ENCODE peak calls at places on chromosomes 5 and 9, in eight cellular contexts. T, B, V, R, Q, I, M and H are unnamed samples.

GRCh38 chr5:42461033-42461432 is 37.8 kb downstream of the GHR start:
- DNase-seq in M (no peak), B (no peak), V (no peak), R (no peak), Q (no peak), I (no peak), T (no peak), H (no peak)

GRCh38 chr9:93318441-93318840 is 133.0 kb upstream of the FAM120A start:
- DNase-seq in R (no peak), I (no peak), B (no peak), T (no peak), M (no peak), Q (no peak), V (no peak), H (no peak)

GRCh38 chr9:115379719-115380118 is 261.8 kb upstream of the TNC start:
- DNase-seq in R (no peak), I (no peak), B (no peak), V (no peak), M (no peak), Q (no peak), T (no peak), H (no peak)

GRCh38 chr5:145587308-145588071 is 247.7 kb downstream of the PRELID2 start:
- DNase-seq in V (no peak), B (no peak), Q (no peak), M (no peak), R (no peak), T (no peak), I (peak), H (no peak)

GRCh38 chr9:99192786-99193465 is 28.8 kb downstream of the ALG2 start:
- DNase-seq in M (no peak), I (no peak), V (no peak), R (no peak), T (no peak), B (no peak), Q (no peak), H (no peak)

GRCh38 chr5:4639959-4640358 is 500.2 kb upstream of the ADAMTS16 start:
- DNase-seq in R (no peak), V (no peak), M (no peak), I (no peak), Q (no peak), T (peak), B (no peak), H (no peak)

GRCh38 chr9:21746550-21746949 is 55.9 kb upstream of the MTAP start:
- DNase-seq in Q (no peak), R (no peak), I (no peak), M (no peak), T (no peak), V (no peak), B (no peak), H (no peak)

GRCh38 chr5:75460947-75461346 is 50.5 kb downstream of the CERT1 start:
- DNase-seq in R (no peak), V (peak), Q (no peak), I (no peak), T (no peak), M (no peak), B (no peak), H (no peak)

GRCh38 chr5:171454549-171454948 is 35.1 kb downstream of the FGF18 start:
- DNase-seq in T (no peak), M (no peak), Q (no peak), R (no peak), I (no peak), B (no peak), V (no peak), H (no peak)

GRCh38 chr5:161544350-161544765 is 2.2 kb downstream of the GABRB2 start:
- DNase-seq in T (peak), M (peak), R (no peak), Q (no peak), B (peak), V (peak), I (peak), H (no peak)

GRCh38 chr5:125634242-125634835 is 788.9 kb upstream of the GRAMD2B start:
- DNase-seq in I (no peak), R (no peak), T (peak), Q (no peak), V (no peak), B (no peak), M (no peak), H (no peak)

GRCh38 chr9:76302543-76302942 is 91.7 kb downstream of the RFK start:
- DNase-seq in I (no peak), R (no peak), T (no peak), Q (no peak), M (no peak), B (no peak), V (no peak), H (no peak)

GRCh38 chr5:41109186-41109585 is 38.0 kb upstream of the MROH2B start:
- DNase-seq in T (no peak), V (no peak), M (no peak), R (no peak), B (no peak), I (no peak), Q (no peak), H (no peak)